ENCODE peak calls at places on chromosomes 7 and 10, in six cellular contexts. Y is neural progenitor cell, H is suprapubic skin, J is HCT116, U is keratinocyte, C is bronchial epithelial cell. R is an unnamed sample.

GRCh38 chr10:1293636-1294440 is 237.7 kb downstream of the WDR37 start:
- DNase-seq in C (no peak), U (no peak), H (no peak), J (no peak), Y (peak), R (no peak)

GRCh38 chr7:24133691-24134090 is 150.3 kb upstream of the NPY start:
- DNase-seq in H (no peak), C (no peak), J (no peak), Y (no peak), U (no peak), R (no peak)

GRCh38 chr7:113083132-113083833 is 3.3 kb downstream of the GPR85 start:
- DNase-seq in Y (peak), U (no peak), J (no peak), H (no peak), C (no peak), R (no peak)

GRCh38 chr7:75915416-75916156 is 631 bp downstream of the POR start:
- DNase-seq in C (no peak), H (peak), U (no peak), Y (peak), J (no peak), R (no peak)

GRCh38 chr7:42015413-42015698 is 221.7 kb downstream of the GLI3 start:
- DNase-seq in J (no peak), U (no peak), H (no peak), C (no peak), Y (no peak), R (no peak)

GRCh38 chr7:113710310-113711106 is 208.3 kb downstream of the PPP1R3A start:
- DNase-seq in C (peak), J (peak), U (peak), Y (peak), H (no peak), R (peak)

GRCh38 chr10:12391191-12391590 is 41.8 kb downstream of the CAMK1D start:
- DNase-seq in Y (no peak), C (no peak), J (no peak), U (no peak), H (no peak), R (no peak)

GRCh38 chr7:76294344-76295024 is 8.0 kb upstream of the HSPB1 start:
- DNase-seq in Y (peak), J (peak), C (peak), U (no peak), H (peak), R (no peak)

GRCh38 chr10:112183329-112184051 is at the start of gene GPAM:
- DNase-seq in U (peak), Y (peak), C (peak), H (peak), J (peak), R (peak)

GRCh38 chr7:114087674-114088539 is 169.1 kb upstream of the PPP1R3A start:
- DNase-seq in C (no peak), U (no peak), H (peak), Y (peak), J (no peak), R (no peak)

GRCh38 chr7:50197547-50197946 is 104.5 kb upstream of the ZPBP start:
- DNase-seq in U (no peak), J (peak), Y (no peak), C (no peak), H (no peak), R (no peak)

GRCh38 chr10:79405995-79406515 is 39.4 kb downstream of the ZCCHC24 start:
- DNase-seq in H (peak), U (no peak), C (no peak), J (no peak), Y (no peak), R (no peak)

GRCh38 chr7:4189151-4189570 is 492.9 kb upstream of the FOXK1 start:
- DNase-seq in U (peak), H (peak), Y (peak), J (no peak), C (peak), R (no peak)

GRCh38 chr7:104933433-104934074 is 80.5 kb upstream of the KMT2E start:
- DNase-seq in C (no peak), U (no peak), H (no peak), Y (no peak), J (no peak), R (no peak)

GRCh38 chr7:101700424-101700823 is 71.3 kb upstream of the MYL10 start:
- DNase-seq in C (no peak), U (no peak), Y (no peak), J (no peak), H (no peak), R (no peak)

GRCh38 chr10:127740596-127740995 is 3.6 kb downstream of the FOXI2 start:
- DNase-seq in C (peak), H (no peak), Y (no peak), J (no peak), U (no peak), R (no peak)

GRCh38 chr10:14748471-14748870 is 26.2 kb downstream of the FAM107B start:
- DNase-seq in Y (no peak), U (no peak), C (no peak), J (no peak), H (no peak), R (no peak)

GRCh38 chr7:51430480-51431086 is 114.0 kb upstream of the COBL start:
- DNase-seq in J (peak), C (peak), H (no peak), Y (peak), U (no peak), R (no peak)

GRCh38 chr10:28480566-28480965 is 52.4 kb upstream of the WAC start:
- DNase-seq in Y (no peak), H (no peak), J (no peak), C (no peak), U (no peak), R (no peak)

GRCh38 chr7:134737561-134738353 is 41.7 kb upstream of the CALD1 start:
- DNase-seq in C (peak), Y (no peak), J (no peak), H (no peak), U (no peak), R (peak)

GRCh38 chr10:87675396-87676376 is 16.0 kb downstream of the PAPSS2 start:
- DNase-seq in C (peak), J (no peak), U (peak), H (no peak), Y (no peak), R (peak)

GRCh38 chr7:105496501-105496900 is 25.6 kb downstream of the PUS7 start:
- DNase-seq in J (no peak), U (no peak), H (no peak), C (peak), Y (no peak), R (no peak)

GRCh38 chr10:106925187-106925586 is 239.3 kb downstream of the SORCS1 start:
- DNase-seq in C (no peak), H (no peak), U (no peak), Y (peak), J (no peak), R (no peak)

GRCh38 chr10:50286996-50287803 is 35.9 kb upstream of the ASAH2 start:
- DNase-seq in H (no peak), C (no peak), Y (no peak), U (no peak), J (no peak), R (no peak)

GRCh38 chr10:127046975-127047877 is 142.0 kb downstream of the DOCK1 start:
- DNase-seq in U (no peak), Y (no peak), H (no peak), C (no peak), J (no peak), R (no peak)

GRCh38 chr7:131957338-131958025 is 401.1 kb upstream of the PODXL start:
- DNase-seq in U (no peak), C (peak), J (no peak), H (no peak), Y (no peak), R (no peak)

GRCh38 chr10:97372233-97372875 is 28.8 kb downstream of the RRP12 start:
- DNase-seq in U (no peak), H (no peak), J (no peak), Y (no peak), C (no peak), R (no peak)

GRCh38 chr10:30456262-30456661 is 22.3 kb downstream of the MAP3K8 start:
- DNase-seq in J (no peak), H (no peak), Y (no peak), U (no peak), C (no peak), R (no peak)

GRCh38 chr10:7696545-7696944 is 6.6 kb upstream of the ITIH2 start:
- DNase-seq in J (no peak), H (no peak), Y (no peak), U (no peak), C (no peak), R (no peak)

GRCh38 chr10:110918633-110919348 is at the start of gene BBIP1:
- DNase-seq in U (peak), H (no peak), C (peak), J (peak), Y (no peak), R (peak)

GRCh38 chr7:155879592-155879991 is 67.3 kb upstream of the SHH start:
- DNase-seq in H (no peak), Y (no peak), U (no peak), C (no peak), J (no peak), R (no peak)

GRCh38 chr10:5557799-5558771 is 33.3 kb downstream of the CALML3 start:
- DNase-seq in C (no peak), U (no peak), J (no peak), H (peak), Y (peak), R (no peak)

GRCh38 chr10:25867321-25867720 is 66.7 kb upstream of the MYO3A start:
- DNase-seq in J (no peak), Y (no peak), U (no peak), H (no peak), C (peak), R (no peak)

GRCh38 chr7:100893910-100894763 is 1.6 kb downstream of the ACHE start:
- DNase-seq in U (no peak), J (no peak), H (no peak), Y (peak), C (no peak), R (no peak)

GRCh38 chr10:29411666-29412335 is 122.9 kb downstream of the LYZL1 start:
- DNase-seq in Y (no peak), J (no peak), U (no peak), H (no peak), C (no peak), R (no peak)

DNA sequence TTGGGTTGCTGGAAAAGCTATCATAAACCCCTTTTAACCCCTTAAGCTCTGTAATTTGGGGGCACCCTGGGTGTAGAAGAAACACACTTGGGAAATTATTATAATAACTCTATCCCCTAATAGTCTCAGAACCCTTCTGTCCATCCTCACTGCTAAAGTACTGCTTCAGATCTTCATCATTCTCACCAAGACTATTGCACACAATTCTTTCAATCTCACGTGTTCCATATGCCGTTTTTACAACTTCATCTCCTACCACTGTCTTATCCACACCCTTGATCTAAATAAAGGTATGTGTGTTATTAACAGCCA is 15.8 kb downstream of the ANKRD22 start:
- DNase-seq in C (no peak), H (no peak), U (no peak), Y (no peak), J (no peak), R (no peak)
- TF ChIP-seq CTCF in C (no peak), H (no peak), U (no peak), Y (no peak), J (no peak), R (no peak)

GRCh38 chr7:48009954-48010353 is 19.0 kb downstream of the SUN3 start:
- DNase-seq in J (no peak), U (no peak), Y (no peak), H (no peak), C (no peak), R (no peak)

GRCh38 chr7:48011323-48011722 is 17.6 kb downstream of the SUN3 start:
- DNase-seq in U (no peak), C (no peak), J (no peak), Y (no peak), H (no peak), R (no peak)

GRCh38 chr7:48006866-48007265 is 22.0 kb downstream of the SUN3 start:
- DNase-seq in J (no peak), H (no peak), C (no peak), Y (no peak), U (no peak), R (no peak)

GRCh38 chr7:48011952-48012351 is 17.0 kb downstream of the SUN3 start:
- DNase-seq in Y (no peak), U (no peak), J (no peak), H (no peak), C (no peak), R (no peak)

DNA sequence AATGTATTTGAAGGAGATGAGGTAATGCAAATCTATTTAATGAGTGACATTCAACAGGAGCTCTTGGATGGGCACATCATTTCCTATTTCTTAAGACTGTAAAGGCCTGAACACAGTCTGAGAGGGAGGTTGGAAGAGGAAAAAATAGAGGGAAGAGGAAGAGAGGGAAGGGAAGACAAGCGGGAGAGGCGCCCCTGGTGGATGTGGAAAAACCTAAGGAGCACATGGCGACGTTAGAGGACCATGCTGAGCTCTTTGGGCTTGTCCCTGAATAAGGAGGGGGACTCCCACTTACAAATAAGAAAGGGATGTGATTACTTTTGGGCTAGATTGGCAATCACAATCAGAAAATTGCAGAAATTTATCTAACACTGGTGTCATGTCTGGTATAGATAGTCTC is 19.6 kb downstream of the SUN3 start:
- DNase-seq in J (no peak), C (no peak), H (no peak), Y (no peak), U (no peak), R (no peak)
- TF ChIP-seq CTCF in J (no peak), C (no peak), H (no peak), Y (no peak), U (no peak), R (no peak)

GRCh38 chr10:92757066-92757716 is 67.4 kb downstream of the HHEX start:
- DNase-seq in H (peak), C (peak), Y (peak), J (peak), U (no peak), R (peak)
- TF ChIP-seq CTCF in H (no peak), C (peak), Y (peak), J (no peak), U (no peak), R (peak)

GRCh38 chr7:80781561-80781979 is 137.3 kb downstream of the SEMA3C start:
- DNase-seq in H (no peak), U (peak), Y (peak), C (peak), J (peak), R (peak)

GRCh38 chr7:80783177-80783687 is 135.6 kb downstream of the SEMA3C start:
- DNase-seq in H (no peak), J (no peak), C (no peak), Y (no peak), U (no peak), R (no peak)

GRCh38 chr7:80785961-80786360 is 132.9 kb downstream of the SEMA3C start:
- DNase-seq in C (no peak), H (no peak), Y (no peak), U (no peak), J (no peak), R (peak)

GRCh38 chr7:80781146-80781545 is 137.7 kb downstream of the SEMA3C start:
- DNase-seq in U (no peak), Y (no peak), J (no peak), H (no peak), C (no peak), R (no peak)

DNA sequence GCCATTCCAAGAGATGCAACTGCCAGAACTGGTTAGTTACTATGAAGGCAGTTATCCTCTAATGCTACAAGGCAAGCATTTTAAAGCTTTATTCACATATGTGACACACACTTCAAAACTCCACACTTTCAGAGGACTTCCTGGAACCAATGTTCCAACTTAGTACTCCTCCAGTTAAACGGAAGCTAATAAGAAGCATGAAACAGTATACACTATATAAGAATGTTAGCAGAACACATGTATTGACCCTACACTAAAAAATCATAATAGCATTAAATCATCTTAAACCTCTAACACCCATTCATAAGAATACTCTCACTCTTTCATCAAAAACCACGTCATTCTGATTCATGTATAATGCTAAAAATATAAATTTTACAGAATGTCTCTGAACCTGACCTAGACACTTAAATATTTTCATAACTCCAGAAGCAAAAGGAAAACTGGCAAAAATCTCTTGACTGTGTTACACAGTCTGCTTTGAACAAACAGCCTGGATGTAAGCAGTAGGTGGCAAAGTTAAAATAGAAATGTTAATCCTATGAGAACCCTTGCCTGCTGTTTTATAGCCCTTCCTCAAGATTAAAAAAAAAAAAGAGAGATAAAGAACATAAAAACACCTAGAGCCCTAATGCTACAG is 135.0 kb downstream of the SEMA3C start:
- DNase-seq in J (no peak), U (no peak), C (no peak), Y (no peak), H (no peak), R (no peak)
- TF ChIP-seq CTCF in J (no peak), U (no peak), C (no peak), Y (no peak), H (no peak), R (no peak)

GRCh38 chr7:158409120-158409519 is 178.5 kb downstream of the PTPRN2 start:
- DNase-seq in C (no peak), U (no peak), H (no peak), J (no peak), Y (no peak), R (no peak)

GRCh38 chr7:158406817-158407216 is 180.8 kb downstream of the PTPRN2 start:
- DNase-seq in C (no peak), H (no peak), U (no peak), Y (no peak), J (no peak), R (no peak)

GRCh38 chr7:158406364-158406763 is 181.3 kb downstream of the PTPRN2 start:
- DNase-seq in Y (no peak), U (no peak), C (no peak), J (no peak), H (no peak), R (no peak)

GRCh38 chr7:158409816-158410330 is 177.8 kb downstream of the PTPRN2 start:
- DNase-seq in C (no peak), H (peak), J (no peak), U (no peak), Y (no peak), R (no peak)

GRCh38 chr7:158407581-158408331 is 179.9 kb downstream of the PTPRN2 start:
- DNase-seq in U (no peak), H (no peak), C (peak), J (peak), Y (peak), R (no peak)
- TF ChIP-seq CTCF in U (peak), H (no peak), C (peak), J (peak), Y (peak), R (no peak)

GRCh38 chr7:98267305-98267704 is 14.2 kb upstream of the BRI3 start:
- DNase-seq in U (no peak), C (no peak), Y (no peak), H (no peak), J (no peak), R (no peak)

GRCh38 chr7:98265841-98266271 is 13.8 kb upstream of the TECPR1 start:
- DNase-seq in J (no peak), U (no peak), H (no peak), C (no peak), Y (no peak), R (no peak)

DNA sequence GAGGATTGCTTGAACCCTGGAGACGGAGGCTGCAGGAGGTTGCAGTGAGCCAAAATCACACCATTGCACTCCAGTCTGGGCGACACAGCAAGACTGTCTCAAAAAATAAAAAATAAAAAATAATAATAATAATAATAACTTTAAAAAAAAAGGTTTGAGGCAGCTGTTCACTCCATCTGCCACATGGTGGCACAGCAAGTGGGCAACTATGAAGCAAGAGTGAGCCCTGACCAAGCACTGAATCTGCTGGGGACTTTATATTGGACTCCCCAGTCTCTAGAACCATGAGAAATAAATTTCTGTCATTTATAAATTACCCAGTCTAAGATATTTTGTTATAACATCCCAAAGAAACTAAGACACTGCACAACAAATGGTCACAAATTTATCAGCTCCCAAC is 14.6 kb upstream of the BRI3 start:
- DNase-seq in J (no peak), H (no peak), U (no peak), Y (no peak), C (no peak), R (no peak)
- TF ChIP-seq CTCF in J (peak), H (no peak), U (no peak), Y (peak), C (peak), R (peak)

GRCh38 chr7:18890885-18891621 is 226.4 kb downstream of the TWIST1 start:
- DNase-seq in J (no peak), U (no peak), C (no peak), Y (no peak), H (no peak), R (no peak)
- TF ChIP-seq CTCF in J (no peak), U (no peak), C (no peak), Y (no peak), H (no peak), R (no peak)

R was measured in AG09319.